ENCODE peak calls at places on chromosomes 2 and 18, in seven cellular contexts. R, D, L, Z, O, K and Q are unnamed samples.

GRCh38 chr2:158668394-158668793 is 126.7 kb upstream of the DAPL1 start:
- DNase-seq in Z (no peak), K (no peak), R (no peak), O (no peak), D (no peak), L (no peak), Q (no peak)

GRCh38 chr2:239736358-239737143 is 288.6 kb downstream of the NDUFA10 start:
- DNase-seq in D (peak), K (no peak), R (no peak), L (no peak), Z (no peak), O (no peak), Q (no peak)

GRCh38 chr2:12721571-12722444 is 5.1 kb downstream of the TRIB2 start:
- DNase-seq in Z (no peak), K (no peak), R (no peak), D (peak), L (no peak), O (no peak), Q (no peak)

GRCh38 chr2:85995648-85996529 is 107.1 kb upstream of the ST3GAL5 start:
- DNase-seq in R (no peak), K (no peak), O (no peak), Z (no peak), L (no peak), D (no peak), Q (no peak)

GRCh38 chr2:207260021-207260420 is 94.3 kb upstream of the KLF7 start:
- DNase-seq in O (no peak), R (no peak), K (no peak), L (no peak), Z (no peak), D (no peak), Q (no peak)

GRCh38 chr2:225993430-225993829 is 593.9 kb downstream of the NYAP2 start:
- DNase-seq in K (no peak), R (no peak), L (no peak), D (no peak), O (no peak), Z (no peak), Q (no peak)

GRCh38 chr2:239222346-239223028 is 178.3 kb downstream of the HDAC4 start:
- DNase-seq in Z (no peak), R (no peak), K (no peak), L (peak), D (no peak), O (no peak), Q (peak)

GRCh38 chr2:224027070-224027469 is 12.0 kb downstream of the SERPINE2 start:
- DNase-seq in K (no peak), Z (no peak), D (peak), L (no peak), O (no peak), R (no peak), Q (no peak)

GRCh38 chr18:3305354-3305762 is 43.4 kb downstream of the MYL12B start:
- DNase-seq in R (no peak), D (no peak), O (peak), Z (peak), L (no peak), K (no peak), Q (no peak)

GRCh38 chr2:148754864-148755263 is 110.3 kb downstream of the EPC2 start:
- DNase-seq in K (no peak), Z (no peak), L (no peak), O (no peak), R (no peak), D (no peak), Q (no peak)

GRCh38 chr2:10917927-10918326 is 6.2 kb downstream of the KCNF1 start:
- DNase-seq in Z (no peak), R (no peak), D (no peak), L (no peak), K (no peak), O (no peak), Q (no peak)

GRCh38 chr2:235433860-235434259 is 60.0 kb upstream of the AGAP1 start:
- DNase-seq in Z (peak), O (no peak), L (peak), R (peak), K (no peak), D (no peak), Q (no peak)

GRCh38 chr18:57446322-57446721 is 11.1 kb downstream of the ONECUT2 start:
- DNase-seq in O (no peak), K (no peak), R (no peak), Z (peak), D (peak), L (no peak), Q (no peak)

GRCh38 chr18:58843662-58844035 is 21.0 kb upstream of the ZNF532 start:
- DNase-seq in K (no peak), Z (no peak), O (no peak), D (no peak), L (no peak), R (no peak), Q (no peak)

GRCh38 chr18:57533399-57533884 is 53.1 kb downstream of the FECH start:
- DNase-seq in R (no peak), D (no peak), K (no peak), L (no peak), O (no peak), Z (no peak), Q (no peak)

GRCh38 chr18:57208056-57208455 is 61.2 kb downstream of the BOD1L2 start:
- DNase-seq in Z (no peak), O (no peak), D (no peak), R (no peak), L (no peak), K (no peak), Q (no peak)

GRCh38 chr2:96340493-96341414 is 5.2 kb downstream of the NCAPH start:
- DNase-seq in R (no peak), D (peak), O (no peak), K (no peak), Z (peak), L (no peak), Q (no peak)

GRCh38 chr2:198004173-198004572 is 199.8 kb downstream of the PLCL1 start:
- DNase-seq in L (no peak), R (no peak), O (no peak), K (no peak), Z (no peak), D (no peak), Q (no peak)

GRCh38 chr18:40366521-40366920 is 1588.5 kb upstream of the PIK3C3 start:
- DNase-seq in D (no peak), K (no peak), L (no peak), O (no peak), Z (no peak), R (no peak), Q (no peak)

DNA sequence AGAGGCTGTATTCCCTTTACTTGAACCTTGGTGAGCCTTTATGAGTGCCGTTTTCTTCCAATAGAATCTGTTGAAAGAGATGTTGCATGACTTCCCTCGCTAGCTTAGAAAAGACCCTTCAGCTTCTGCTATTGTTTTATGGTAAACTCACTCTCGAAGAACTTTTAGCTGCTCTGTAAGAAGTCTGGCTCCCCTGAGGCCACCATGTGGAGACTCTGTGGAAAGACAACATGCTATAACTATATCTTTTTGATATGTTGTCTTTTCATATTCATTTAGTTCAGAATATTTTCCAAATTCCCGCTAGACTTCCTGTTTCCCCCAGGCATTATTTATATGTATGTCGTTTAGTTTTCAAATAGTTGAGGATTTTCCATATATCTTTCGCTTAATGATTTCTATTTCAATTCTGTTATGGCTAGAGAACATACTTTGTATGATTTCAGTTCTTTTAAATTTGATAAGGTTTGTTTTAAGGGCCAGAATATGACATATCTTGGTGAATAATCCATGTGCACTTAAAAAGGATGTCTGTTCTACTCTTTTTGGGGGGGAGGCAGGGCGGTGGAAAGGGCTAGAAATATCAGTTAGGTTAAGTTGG is 64.1 kb downstream of the PTPN4 start:
- DNase-seq in R (no peak), Z (peak), O (no peak), K (no peak), L (no peak), D (peak), Q (no peak)
- TF ChIP-seq CTCF in R (peak), Z (peak), O (peak), K (peak), L (peak), D (peak), Q (peak)

GRCh38 chr2:152557273-152557879 is 159.9 kb downstream of the PRPF40A start:
- DNase-seq in K (no peak), O (no peak), R (no peak), L (no peak), Z (no peak), D (no peak), Q (no peak)
- TF ChIP-seq CTCF in K (no peak), O (no peak), R (no peak), L (no peak), Z (no peak), D (no peak), Q (no peak)

DNA sequence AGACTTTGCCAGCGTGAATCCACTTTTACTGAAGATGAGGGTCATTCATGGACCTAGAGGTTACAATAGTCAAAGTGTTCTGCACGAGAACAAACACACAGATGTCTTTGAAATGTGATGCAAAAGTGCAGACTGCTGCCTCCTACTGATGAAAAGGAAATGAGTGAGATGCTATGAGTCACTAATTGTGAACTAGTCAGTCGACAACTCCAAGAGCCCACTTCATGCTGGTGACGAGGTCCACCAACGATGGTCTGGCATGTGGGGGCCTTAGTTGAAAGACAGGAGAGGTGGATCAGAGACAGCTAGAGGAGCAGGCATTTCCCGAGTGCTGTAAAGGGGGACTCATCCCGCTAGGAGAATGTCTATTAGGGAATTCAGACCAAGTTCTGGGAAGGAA is 17.1 kb upstream of the ZNF236 start:
- DNase-seq in D (no peak), O (no peak), Z (peak), K (no peak), L (no peak), R (no peak), Q (no peak)
- TF ChIP-seq CTCF in D (peak), O (no peak), Z (peak), K (no peak), L (no peak), R (no peak), Q (no peak)

GRCh38 chr2:65382776-65383357 is 49.5 kb downstream of the SPRED2 start:
- DNase-seq in D (no peak), O (peak), R (peak), Z (peak), L (peak), K (no peak), Q (peak)
- TF ChIP-seq CTCF in D (no peak), O (no peak), R (no peak), Z (peak), L (no peak), K (no peak), Q (no peak)

GRCh38 chr2:71505770-71506140 is 52.4 kb downstream of the DYSF start:
- DNase-seq in D (no peak), R (no peak), O (no peak), Z (no peak), L (no peak), K (no peak), Q (no peak)
- TF ChIP-seq CTCF in D (no peak), R (no peak), O (no peak), Z (no peak), L (no peak), K (no peak), Q (no peak)

DNA sequence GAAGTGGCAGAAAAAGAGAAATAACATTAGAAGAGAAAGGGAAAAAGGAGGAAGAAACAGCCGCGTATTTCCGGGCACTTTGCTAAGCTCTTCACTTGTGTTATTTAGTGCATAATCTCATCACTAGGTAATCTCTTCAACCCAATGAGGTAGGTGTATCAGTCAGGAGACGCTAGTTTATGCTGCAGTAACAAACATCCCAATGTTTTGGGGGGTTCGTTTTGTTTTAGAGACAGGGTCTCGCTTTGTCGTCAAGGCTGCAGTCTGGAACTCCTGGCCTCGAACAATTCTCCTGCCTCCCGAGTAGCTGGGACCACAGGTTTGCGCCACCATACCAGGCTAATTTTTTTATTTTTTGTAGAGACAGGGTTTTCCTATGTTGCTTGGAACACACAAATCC is 61.7 kb downstream of the ZFP36L2 start:
- DNase-seq in R (no peak), O (no peak), Z (no peak), D (no peak), L (no peak), K (no peak), Q (no peak)
- TF ChIP-seq CTCF in R (no peak), O (no peak), Z (no peak), D (no peak), L (no peak), K (no peak), Q (no peak)

DNA sequence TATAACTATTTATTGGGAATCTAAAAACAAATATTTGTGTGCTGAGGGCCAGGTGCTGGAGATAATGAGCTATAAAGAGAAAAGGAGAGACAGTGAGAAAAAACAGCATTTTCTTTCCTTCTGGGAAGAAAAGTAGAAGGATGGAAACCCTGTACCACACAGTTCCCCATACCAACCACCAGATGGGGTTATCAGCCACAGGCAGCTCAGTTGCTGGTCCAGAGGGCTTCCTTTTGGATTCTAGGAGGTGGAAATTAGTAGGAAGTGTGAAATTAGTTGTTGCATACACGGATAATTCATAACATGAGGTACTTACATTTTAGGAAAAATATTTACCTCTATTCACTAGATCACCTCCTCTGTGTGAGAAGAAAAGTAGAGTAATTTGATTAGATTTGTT is 237.0 kb upstream of the FOSL2 start:
- DNase-seq in K (no peak), R (no peak), L (no peak), O (no peak), Z (peak), D (peak), Q (no peak)
- TF ChIP-seq CTCF in K (peak), R (no peak), L (no peak), O (peak), Z (peak), D (peak), Q (peak)

DNA sequence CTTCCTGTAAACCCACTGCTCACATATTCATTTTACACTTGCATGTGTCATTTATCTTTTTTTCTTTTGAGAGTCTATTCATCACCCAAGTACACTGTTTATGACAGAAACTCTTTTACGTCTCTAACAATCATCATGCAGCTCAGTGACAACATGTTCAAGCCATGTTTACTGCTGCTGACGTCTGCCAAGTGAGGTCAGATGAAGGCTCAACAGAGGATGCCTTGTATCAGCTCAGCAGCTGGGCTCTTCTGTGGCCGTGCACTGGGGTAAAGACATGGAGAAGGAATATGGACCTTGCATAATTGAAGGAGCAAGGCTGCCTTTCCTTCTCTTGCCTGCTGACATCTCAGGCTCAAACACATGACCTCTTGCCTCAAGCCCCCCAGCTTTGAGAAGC is 99.6 kb downstream of the ADD2 start:
- DNase-seq in D (no peak), Z (no peak), L (no peak), R (no peak), O (no peak), K (no peak), Q (peak)
- TF ChIP-seq CTCF in D (no peak), Z (no peak), L (no peak), R (no peak), O (no peak), K (no peak), Q (no peak)